ENCODE peak calls at places on chromosomes 1 and 21, in four cellular contexts. B is heart right ventricle, M is fibroblast of lung, E is transverse colon. V is an unnamed sample.

GRCh38 chr1:207801819-207802218 is 50.0 kb downstream of the CD46 start:
- DNase-seq in B (no peak), M (no peak), E (no peak), V (no peak)

GRCh38 chr1:230868736-230869385 is 540 bp upstream of the C1orf198 start:
- DNase-seq in B (no peak), M (no peak), E (peak), V (no peak)

GRCh38 chr1:11653101-11653601 is 1.1 kb downstream of the FBXO2 start:
- DNase-seq in B (no peak), M (peak), E (no peak), V (no peak)

GRCh38 chr21:45874716-45875415 is 106.7 kb upstream of the COL6A1 start:
- DNase-seq in B (no peak), M (peak), E (peak), V (no peak)

GRCh38 chr1:1967151-1967550 is 36.4 kb downstream of the CFAP74 start:
- DNase-seq in B (no peak), M (no peak), E (no peak), V (no peak)

GRCh38 chr1:41492341-41492848 is 7.9 kb upstream of the EDN2 start:
- DNase-seq in B (no peak), M (peak), E (peak), V (no peak)

GRCh38 chr1:214476229-214476957 is 75.0 kb downstream of the PTPN14 start:
- DNase-seq in B (no peak), M (peak), E (no peak), V (no peak)

GRCh38 chr1:8384577-8384976 is 66.7 kb downstream of the SLC45A1 start:
- DNase-seq in B (no peak), M (peak), E (no peak), V (no peak)

GRCh38 chr1:204891860-204892259 is 21.2 kb downstream of the NFASC start:
- DNase-seq in B (no peak), M (peak), E (no peak), V (no peak)

GRCh38 chr1:108816049-108816882 is 40.6 kb downstream of the AKNAD1 start:
- DNase-seq in B (peak), M (peak), E (peak), V (no peak)

GRCh38 chr1:75630004-75630403 is 19.1 kb upstream of the SLC44A5 start:
- DNase-seq in B (no peak), M (no peak), E (no peak), V (no peak)

GRCh38 chr1:39692152-39693064 is 1.2 kb upstream of the HPCAL4 start:
- DNase-seq in B (no peak), M (no peak), E (peak), V (no peak)

GRCh38 chr1:87334351-87335174 is 5.9 kb downstream of the LMO4 start:
- DNase-seq in B (peak), M (peak), E (peak), V (no peak)